ENCODE peak calls at places on chromosomes 2 and 18, in six cellular contexts. One of them, this sample, is unnamed.

GRCh38 chr2:11710210-11710609 is 36.2 kb upstream of the LPIN1 start:
- DNase-seq in stomach: no peak
- DNase-seq in endodermal cell: no peak
- DNase-seq in astrocyte of the spinal cord: peak
- DNase-seq in tibial artery: no peak
- DNase-seq in cardiac muscle cell: peak
- DNase-seq in this sample: no peak

GRCh38 chr2:215713393-215713792 is 277.5 kb upstream of the FN1 start:
- DNase-seq in stomach: no peak
- DNase-seq in endodermal cell: no peak
- DNase-seq in astrocyte of the spinal cord: peak
- DNase-seq in tibial artery: no peak
- DNase-seq in cardiac muscle cell: peak
- DNase-seq in this sample: no peak

GRCh38 chr18:77271720-77272481 is 22.3 kb downstream of the GALR1 start:
- DNase-seq in stomach: no peak
- DNase-seq in endodermal cell: no peak
- DNase-seq in astrocyte of the spinal cord: peak
- DNase-seq in tibial artery: no peak
- DNase-seq in cardiac muscle cell: peak
- DNase-seq in this sample: no peak

GRCh38 chr2:72527424-72527823 is 298.4 kb downstream of the EXOC6B start:
- DNase-seq in stomach: no peak
- DNase-seq in endodermal cell: no peak
- DNase-seq in astrocyte of the spinal cord: no peak
- DNase-seq in tibial artery: no peak
- DNase-seq in cardiac muscle cell: peak
- DNase-seq in this sample: no peak

GRCh38 chr2:25306767-25307368 is 34.9 kb downstream of the DNMT3A start:
- DNase-seq in stomach: no peak
- DNase-seq in endodermal cell: no peak
- DNase-seq in astrocyte of the spinal cord: no peak
- DNase-seq in tibial artery: no peak
- DNase-seq in cardiac muscle cell: no peak
- DNase-seq in this sample: no peak

GRCh38 chr2:95179451-95179850 is 13.8 kb downstream of the ZNF2 start:
- DNase-seq in stomach: peak
- DNase-seq in endodermal cell: no peak
- DNase-seq in astrocyte of the spinal cord: no peak
- DNase-seq in tibial artery: no peak
- DNase-seq in cardiac muscle cell: no peak
- DNase-seq in this sample: no peak

GRCh38 chr2:77666251-77666980 is 144.2 kb upstream of the LRRTM4 start:
- DNase-seq in stomach: no peak
- DNase-seq in endodermal cell: no peak
- DNase-seq in astrocyte of the spinal cord: no peak
- DNase-seq in tibial artery: no peak
- DNase-seq in cardiac muscle cell: no peak
- DNase-seq in this sample: no peak

GRCh38 chr18:11323359-11323819 is 174.0 kb upstream of the PIEZO2 start:
- DNase-seq in stomach: no peak
- DNase-seq in endodermal cell: peak
- DNase-seq in astrocyte of the spinal cord: peak
- DNase-seq in tibial artery: no peak
- DNase-seq in cardiac muscle cell: peak
- DNase-seq in this sample: no peak

GRCh38 chr18:47777626-47778025 is 152.8 kb downstream of the SMAD2 start:
- DNase-seq in stomach: no peak
- DNase-seq in endodermal cell: no peak
- DNase-seq in astrocyte of the spinal cord: no peak
- DNase-seq in tibial artery: no peak
- DNase-seq in cardiac muscle cell: no peak
- DNase-seq in this sample: no peak

GRCh38 chr2:23509071-23509470 is 124.1 kb downstream of the KLHL29 start:
- DNase-seq in stomach: no peak
- DNase-seq in endodermal cell: no peak
- DNase-seq in astrocyte of the spinal cord: no peak
- DNase-seq in tibial artery: no peak
- DNase-seq in cardiac muscle cell: no peak
- DNase-seq in this sample: no peak

GRCh38 chr2:72883356-72883962 is 3.7 kb upstream of the SPR start:
- DNase-seq in stomach: no peak
- DNase-seq in endodermal cell: peak
- DNase-seq in astrocyte of the spinal cord: peak
- DNase-seq in tibial artery: no peak
- DNase-seq in cardiac muscle cell: peak
- DNase-seq in this sample: peak

GRCh38 chr18:74994502-74995403 is 214.2 kb downstream of the PTGR3 start:
- DNase-seq in stomach: no peak
- DNase-seq in endodermal cell: peak
- DNase-seq in astrocyte of the spinal cord: peak
- DNase-seq in tibial artery: no peak
- DNase-seq in cardiac muscle cell: peak
- DNase-seq in this sample: no peak

GRCh38 chr2:158782126-158782525 is 13.0 kb upstream of the DAPL1 start:
- DNase-seq in stomach: no peak
- DNase-seq in endodermal cell: no peak
- DNase-seq in astrocyte of the spinal cord: no peak
- DNase-seq in tibial artery: no peak
- DNase-seq in cardiac muscle cell: no peak
- DNase-seq in this sample: no peak

GRCh38 chr18:13431886-13432285 is 213.3 kb downstream of the LDLRAD4 start:
- DNase-seq in stomach: no peak
- DNase-seq in endodermal cell: no peak
- DNase-seq in astrocyte of the spinal cord: no peak
- DNase-seq in tibial artery: peak
- DNase-seq in cardiac muscle cell: no peak
- DNase-seq in this sample: no peak
- TF ChIP-seq CTCF in stomach: no peak
- TF ChIP-seq CTCF in endodermal cell: no peak
- TF ChIP-seq CTCF in astrocyte of the spinal cord: no peak
- TF ChIP-seq CTCF in tibial artery: no peak
- TF ChIP-seq CTCF in cardiac muscle cell: no peak
- TF ChIP-seq CTCF in this sample: no peak

DNA sequence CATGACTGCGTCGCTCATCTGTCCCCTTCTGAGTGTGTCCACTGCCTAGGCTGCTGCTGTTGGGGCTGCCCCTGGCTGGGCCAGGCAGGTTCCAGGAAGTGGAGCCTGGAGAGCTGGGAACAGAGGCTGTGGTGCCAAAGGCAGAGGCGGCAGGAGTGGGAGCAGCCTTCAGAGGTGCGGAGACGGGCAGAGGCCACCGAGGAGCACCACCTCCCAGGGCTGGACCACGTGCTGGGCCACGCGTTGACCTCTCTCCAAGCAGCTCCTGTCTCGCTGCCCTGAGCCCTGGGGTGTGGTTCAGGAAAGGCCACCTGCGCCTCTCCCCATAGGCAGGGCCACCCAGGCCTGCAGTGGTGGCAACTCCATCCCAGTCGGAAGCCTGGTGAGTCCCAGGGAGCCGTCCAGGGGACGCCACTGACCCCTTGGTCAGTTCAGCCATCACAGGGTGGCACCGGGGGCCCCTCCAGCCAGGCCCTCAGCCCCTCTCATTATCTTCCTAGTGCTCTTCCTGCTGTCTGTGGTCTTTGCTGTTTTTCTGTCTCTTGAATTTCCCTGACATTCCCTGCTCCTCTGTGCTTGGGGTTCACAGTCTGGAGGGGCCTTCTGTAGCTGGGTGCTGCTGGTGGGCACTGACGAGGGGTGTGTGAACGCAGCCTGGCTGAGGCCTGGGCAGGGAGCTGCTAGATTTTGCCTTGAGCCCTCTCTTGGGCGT is 122.8 kb upstream of the HS6ST1 start:
- DNase-seq in stomach: peak
- DNase-seq in endodermal cell: peak
- DNase-seq in astrocyte of the spinal cord: no peak
- DNase-seq in tibial artery: peak
- DNase-seq in cardiac muscle cell: no peak
- DNase-seq in this sample: no peak
- H3K4me3 ChIP-seq in stomach: no peak
- H3K4me3 ChIP-seq in endodermal cell: no peak
- H3K4me3 ChIP-seq in astrocyte of the spinal cord: no peak
- H3K4me3 ChIP-seq in tibial artery: no peak
- H3K4me3 ChIP-seq in cardiac muscle cell: no peak
- H3K4me3 ChIP-seq in this sample: no peak

GRCh38 chr2:54687595-54688152 is 35.8 kb upstream of the EML6 start:
- DNase-seq in stomach: no peak
- DNase-seq in endodermal cell: no peak
- DNase-seq in astrocyte of the spinal cord: no peak
- DNase-seq in tibial artery: no peak
- DNase-seq in cardiac muscle cell: no peak
- DNase-seq in this sample: no peak

GRCh38 chr2:54692556-54692955 is 30.9 kb upstream of the EML6 start:
- DNase-seq in stomach: no peak
- DNase-seq in endodermal cell: no peak
- DNase-seq in astrocyte of the spinal cord: no peak
- DNase-seq in tibial artery: no peak
- DNase-seq in cardiac muscle cell: no peak
- DNase-seq in this sample: no peak

GRCh38 chr2:54695378-54695777 is 28.1 kb upstream of the EML6 start:
- DNase-seq in stomach: no peak
- DNase-seq in endodermal cell: no peak
- DNase-seq in astrocyte of the spinal cord: no peak
- DNase-seq in tibial artery: no peak
- DNase-seq in cardiac muscle cell: no peak
- DNase-seq in this sample: no peak

GRCh38 chr2:54691439-54692135 is 31.9 kb upstream of the EML6 start:
- DNase-seq in stomach: no peak
- DNase-seq in endodermal cell: no peak
- DNase-seq in astrocyte of the spinal cord: no peak
- DNase-seq in tibial artery: no peak
- DNase-seq in cardiac muscle cell: no peak
- DNase-seq in this sample: no peak
- TF ChIP-seq CTCF in stomach: no peak
- TF ChIP-seq CTCF in endodermal cell: no peak
- TF ChIP-seq CTCF in astrocyte of the spinal cord: no peak
- TF ChIP-seq CTCF in tibial artery: no peak
- TF ChIP-seq CTCF in cardiac muscle cell: no peak
- TF ChIP-seq CTCF in this sample: no peak

GRCh38 chr18:7272268-7273049 is 41.6 kb downstream of the LRRC30 start:
- DNase-seq in stomach: peak
- DNase-seq in endodermal cell: peak
- DNase-seq in astrocyte of the spinal cord: peak
- DNase-seq in tibial artery: peak
- DNase-seq in cardiac muscle cell: peak
- DNase-seq in this sample: peak
- H3K4me3 ChIP-seq in stomach: peak
- H3K4me3 ChIP-seq in endodermal cell: no peak
- H3K4me3 ChIP-seq in astrocyte of the spinal cord: no peak
- H3K4me3 ChIP-seq in tibial artery: peak
- H3K4me3 ChIP-seq in cardiac muscle cell: no peak
- H3K4me3 ChIP-seq in this sample: no peak

GRCh38 chr2:107927034-107927534 is 59.2 kb upstream of the SLC5A7 start:
- DNase-seq in stomach: no peak
- DNase-seq in endodermal cell: no peak
- DNase-seq in astrocyte of the spinal cord: no peak
- DNase-seq in tibial artery: no peak
- DNase-seq in cardiac muscle cell: no peak
- DNase-seq in this sample: no peak

GRCh38 chr2:107936427-107937359 is 49.6 kb upstream of the SLC5A7 start:
- DNase-seq in stomach: no peak
- DNase-seq in endodermal cell: peak
- DNase-seq in astrocyte of the spinal cord: no peak
- DNase-seq in tibial artery: no peak
- DNase-seq in cardiac muscle cell: peak
- DNase-seq in this sample: peak

GRCh38 chr2:107932483-107932882 is 53.8 kb upstream of the SLC5A7 start:
- DNase-seq in stomach: no peak
- DNase-seq in endodermal cell: no peak
- DNase-seq in astrocyte of the spinal cord: peak
- DNase-seq in tibial artery: no peak
- DNase-seq in cardiac muscle cell: peak
- DNase-seq in this sample: no peak

GRCh38 chr2:107932986-107933385 is 53.3 kb upstream of the SLC5A7 start:
- DNase-seq in stomach: no peak
- DNase-seq in endodermal cell: no peak
- DNase-seq in astrocyte of the spinal cord: peak
- DNase-seq in tibial artery: no peak
- DNase-seq in cardiac muscle cell: peak
- DNase-seq in this sample: peak
- TF ChIP-seq CTCF in stomach: no peak
- TF ChIP-seq CTCF in endodermal cell: peak
- TF ChIP-seq CTCF in astrocyte of the spinal cord: peak
- TF ChIP-seq CTCF in tibial artery: peak
- TF ChIP-seq CTCF in cardiac muscle cell: peak
- TF ChIP-seq CTCF in this sample: peak

DNA sequence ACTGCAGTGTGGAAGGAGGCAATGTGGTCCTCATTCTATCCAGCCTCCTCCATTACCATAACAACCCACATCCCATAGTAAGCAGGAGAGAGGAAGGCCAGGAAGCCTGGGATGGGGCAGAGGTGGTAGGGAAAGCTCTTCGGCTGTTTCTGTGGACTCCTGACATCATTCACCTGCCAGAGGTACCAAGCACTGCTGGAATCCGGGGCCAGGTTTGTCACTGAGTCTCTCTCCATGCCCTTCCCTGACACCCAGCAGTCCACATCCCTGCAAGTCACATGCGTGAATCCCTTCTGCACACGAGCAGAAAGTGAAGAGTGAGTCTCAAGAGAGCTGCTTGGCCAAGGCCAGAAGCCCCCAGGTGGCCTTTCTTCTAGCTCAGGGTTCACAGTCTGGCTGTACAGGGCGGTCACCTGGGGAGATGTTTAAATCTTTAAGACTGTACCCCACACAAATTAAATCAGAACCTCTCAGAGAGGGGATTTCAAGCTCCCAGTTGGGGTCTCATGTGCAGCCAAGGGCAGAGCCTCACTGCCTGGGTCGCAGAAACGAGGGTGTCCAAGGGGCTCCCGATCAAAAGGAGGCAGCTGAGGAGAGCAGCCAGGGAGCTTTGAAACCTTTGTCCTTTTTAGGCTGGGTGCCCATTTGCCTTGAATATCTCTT is 94.2 kb downstream of the ARMC9 start:
- DNase-seq in stomach: no peak
- DNase-seq in endodermal cell: peak
- DNase-seq in astrocyte of the spinal cord: no peak
- DNase-seq in tibial artery: no peak
- DNase-seq in cardiac muscle cell: no peak
- DNase-seq in this sample: no peak
- H3K4me3 ChIP-seq in stomach: no peak
- H3K4me3 ChIP-seq in endodermal cell: no peak
- H3K4me3 ChIP-seq in astrocyte of the spinal cord: no peak
- H3K4me3 ChIP-seq in tibial artery: no peak
- H3K4me3 ChIP-seq in cardiac muscle cell: no peak
- H3K4me3 ChIP-seq in this sample: no peak

GRCh38 chr2:229032596-229033234 is 238.4 kb downstream of the PID1 start:
- DNase-seq in stomach: no peak
- DNase-seq in endodermal cell: no peak
- DNase-seq in astrocyte of the spinal cord: no peak
- DNase-seq in tibial artery: no peak
- DNase-seq in cardiac muscle cell: no peak
- DNase-seq in this sample: no peak
- TF ChIP-seq CTCF in stomach: no peak
- TF ChIP-seq CTCF in endodermal cell: no peak
- TF ChIP-seq CTCF in astrocyte of the spinal cord: no peak
- TF ChIP-seq CTCF in tibial artery: no peak
- TF ChIP-seq CTCF in cardiac muscle cell: no peak
- TF ChIP-seq CTCF in this sample: no peak

This sample was measured in neural progenitor cell.